ENCODE peak calls at places on chromosomes 13 and 19, in five cellular contexts. C is Calu3, S is breast epithelium, H is endothelial cell, W is chondrocyte. V is an unnamed sample.
A peak's percentile ranks its signal among the peaks of the same experiment; 100 is the strongest.

GRCh38 chr19:11405846-11406643 is 13.1 kb downstream of the RGL3 start:
- DNase-seq in C (no peak), S (no peak), H (peak; percentile 29), W (no peak), V (peak; percentile 27)

GRCh38 chr19:18208098-18208951 is 4.5 kb upstream of the RAB3A start:
- DNase-seq in H (peak; percentile 57), S (no peak), C (peak; percentile 49), W (no peak), V (peak; percentile 26)

GRCh38 chr13:31530883-31531282 is 208.4 kb upstream of the RXFP2 start:
- DNase-seq in W (no peak), H (no peak), C (no peak), S (no peak), V (no peak)

GRCh38 chr19:17205237-17206140 is 9.7 kb upstream of the USE1 start:
- DNase-seq in C (peak; percentile 64), S (peak; percentile 60), H (peak; percentile 66), W (no peak), V (peak; percentile 84)

GRCh38 chr19:35002037-35002535 is 2.0 kb downstream of the GRAMD1A start:
- DNase-seq in H (no peak), C (no peak), W (no peak), S (no peak), V (no peak)

GRCh38 chr13:24148414-24149305 is 11.9 kb upstream of the SPATA13 start:
- DNase-seq in S (peak; percentile 84), H (peak; percentile 37), C (peak; percentile 80), W (no peak), V (no peak)

GRCh38 chr19:33382006-33382405 is 8.5 kb downstream of the CEBPG start:
- DNase-seq in W (no peak), C (no peak), H (no peak), S (no peak), V (no peak)

GRCh38 chr19:15234525-15235130 is 2.4 kb upstream of the EPHX3 start:
- DNase-seq in H (no peak), W (no peak), C (no peak), S (no peak), V (no peak)

GRCh38 chr13:43935878-43936277 is 56.2 kb downstream of the LACC1 start:
- DNase-seq in S (no peak), C (no peak), W (no peak), H (no peak), V (no peak)

GRCh38 chr13:19239114-19239860 is 57.7 kb upstream of the TUBA3C start:
- DNase-seq in W (no peak), C (no peak), H (no peak), S (no peak), V (no peak)

GRCh38 chr19:16896098-16896912 is 7.5 kb downstream of the F2RL3 start:
- DNase-seq in C (no peak), H (peak; percentile 28), S (no peak), W (no peak), V (no peak)

GRCh38 chr13:113445791-113446487 is 7.3 kb downstream of the ADPRHL1 start:
- DNase-seq in C (no peak), S (no peak), H (no peak), W (no peak), V (no peak)

GRCh38 chr13:26340812-26341211 is 86.9 kb downstream of the CDK8 start:
- DNase-seq in C (no peak), S (no peak), W (no peak), H (no peak), V (no peak)

GRCh38 chr19:46021531-46022041 is 1.3 kb downstream of the PGLYRP1 start:
- DNase-seq in S (peak; percentile 48), C (no peak), W (no peak), H (no peak), V (no peak)

GRCh38 chr19:10461047-10461949 is 41.0 kb downstream of the PDE4A start:
- DNase-seq in W (peak; percentile 96), H (peak; percentile 97), S (peak; percentile 91), C (peak; percentile 32), V (peak; percentile 33)

GRCh38 chr13:49935171-49936084 is 712 bp downstream of the SPRYD7 start:
- DNase-seq in S (no peak), C (peak; percentile 8), H (peak; percentile 52), W (no peak), V (no peak)

GRCh38 chr13:79417741-79418140 is 11.7 kb upstream of the RBM26 start:
- DNase-seq in W (no peak), S (no peak), C (no peak), H (no peak), V (no peak)

GRCh38 chr19:3780786-3781304 is 5.3 kb downstream of the MATK start:
- DNase-seq in C (no peak), W (no peak), H (no peak), S (no peak), V (no peak)

GRCh38 chr13:109297628-109298027 is 488.8 kb downstream of the IRS2 start:
- DNase-seq in H (no peak), C (no peak), W (no peak), S (no peak), V (no peak)

GRCh38 chr19:35609881-35610353 is 2.6 kb upstream of the HAUS5 start:
- DNase-seq in H (no peak), S (no peak), C (no peak), W (no peak), V (no peak)

GRCh38 chr13:83752141-83752540 is 130.1 kb downstream of the SLITRK1 start:
- DNase-seq in C (no peak), H (no peak), W (no peak), S (no peak), V (no peak)

GRCh38 chr13:25232937-25233515 is 54.3 kb downstream of the MTMR6 start:
- DNase-seq in W (no peak), H (no peak), C (no peak), S (no peak), V (no peak)

GRCh38 chr19:15935167-15935702 is 906 bp upstream of the CYP4F11 start:
- DNase-seq in H (no peak), C (no peak), W (no peak), S (no peak), V (no peak)

GRCh38 chr13:41271456-41272285 is 8.3 kb upstream of the MTRF1 start:
- DNase-seq in H (no peak), W (no peak), C (no peak), S (no peak), V (no peak)

GRCh38 chr19:40605201-40605971 is 4.2 kb downstream of the LTBP4 start:
- DNase-seq in H (peak; percentile 48), C (peak; percentile 88), S (peak; percentile 82), W (no peak), V (no peak)

GRCh38 chr19:12997225-12997966 is 2.1 kb downstream of the NFIX start:
- DNase-seq in S (no peak), W (no peak), C (no peak), H (no peak), V (no peak)

GRCh38 chr19:12994701-12995595 is at the start of gene NFIX:
- DNase-seq in S (no peak), W (no peak), H (peak; percentile 42), C (peak; percentile 66), V (no peak)

GRCh38 chr19:12997967-12998940 is 3.0 kb downstream of the NFIX start:
- DNase-seq in S (no peak), W (no peak), C (no peak), H (no peak), V (no peak)

GRCh38 chr19:12995596-12996541 is 594 bp downstream of the NFIX start:
- DNase-seq in C (no peak), H (no peak), S (no peak), W (no peak), V (no peak)

DNA sequence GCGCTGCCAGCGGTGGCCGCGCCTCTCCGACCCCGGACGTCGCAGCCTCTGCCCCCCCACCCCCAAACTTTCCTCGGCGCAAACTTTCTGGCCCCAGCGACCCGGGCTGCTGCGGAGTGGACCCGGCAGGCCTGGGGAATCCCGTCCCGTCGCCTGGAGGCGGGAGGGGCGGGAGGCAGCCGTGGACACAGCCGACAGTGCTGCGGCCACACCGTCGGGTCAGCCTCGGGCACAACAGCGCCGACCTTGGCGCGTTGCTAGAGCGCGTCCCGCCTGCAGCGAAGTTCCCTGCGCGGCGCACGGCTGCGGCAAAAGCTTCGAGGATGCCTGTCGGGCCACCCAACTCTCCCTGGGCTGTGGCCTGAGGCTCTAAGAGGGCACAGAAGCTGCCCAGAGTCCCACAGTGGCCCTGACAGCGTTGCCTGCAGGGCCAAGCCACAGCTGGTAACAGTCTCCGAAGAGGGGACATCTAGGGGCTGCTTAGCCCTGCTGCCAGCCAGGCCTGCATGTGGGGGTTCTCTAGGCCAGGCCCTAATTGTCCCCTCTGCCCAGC is 1.3 kb downstream of the NFIX start:
- DNase-seq in C (no peak), H (no peak), S (no peak), W (no peak), V (no peak)
- TF ChIP-seq CTCF in C (no peak), H (no peak), S (no peak), W (peak; percentile 29), V (no peak)

GRCh38 chr19:789473-790052 is 7.7 kb upstream of the PTBP1 start:
- DNase-seq in W (no peak), S (no peak), H (peak; percentile 79), C (no peak), V (no peak)
- TF ChIP-seq CTCF in W (no peak), S (no peak), H (no peak), C (no peak), V (no peak)

GRCh38 chr13:46341112-46341711 is 45.8 kb downstream of the RUBCNL start:
- DNase-seq in S (no peak), W (no peak), H (no peak), C (no peak), V (no peak)

GRCh38 chr13:46345400-46345799 is 41.7 kb downstream of the RUBCNL start:
- DNase-seq in W (no peak), S (peak; percentile 26), H (no peak), C (no peak), V (no peak)

GRCh38 chr13:46343279-46343949 is 43.6 kb downstream of the RUBCNL start:
- DNase-seq in S (no peak), W (no peak), H (no peak), C (no peak), V (no peak)

GRCh38 chr13:46340631-46341111 is 46.4 kb downstream of the RUBCNL start:
- DNase-seq in S (no peak), H (no peak), C (no peak), W (no peak), V (no peak)

DNA sequence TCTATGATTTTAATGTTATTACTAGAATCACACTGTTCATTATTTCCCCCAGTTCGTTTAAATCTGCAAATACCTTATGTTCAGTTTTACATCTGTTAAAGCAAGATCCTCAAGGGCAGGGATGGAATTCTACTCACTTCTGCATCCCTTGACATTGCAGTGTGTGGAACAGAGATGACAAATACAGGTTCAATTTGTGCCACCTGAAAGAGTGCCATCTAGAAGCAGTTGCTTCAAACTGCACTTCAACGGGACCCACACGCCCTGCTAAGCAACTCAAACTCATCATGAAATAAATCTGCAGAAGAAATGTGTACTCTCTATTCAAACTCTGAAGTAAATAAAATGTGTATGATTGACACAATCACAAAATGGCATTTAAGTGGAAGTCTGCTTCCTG is 44.5 kb downstream of the RUBCNL start:
- DNase-seq in W (no peak), C (no peak), S (no peak), H (no peak), V (no peak)
- TF ChIP-seq CTCF in W (peak; percentile 15), C (no peak), S (no peak), H (no peak), V (no peak)

DNA sequence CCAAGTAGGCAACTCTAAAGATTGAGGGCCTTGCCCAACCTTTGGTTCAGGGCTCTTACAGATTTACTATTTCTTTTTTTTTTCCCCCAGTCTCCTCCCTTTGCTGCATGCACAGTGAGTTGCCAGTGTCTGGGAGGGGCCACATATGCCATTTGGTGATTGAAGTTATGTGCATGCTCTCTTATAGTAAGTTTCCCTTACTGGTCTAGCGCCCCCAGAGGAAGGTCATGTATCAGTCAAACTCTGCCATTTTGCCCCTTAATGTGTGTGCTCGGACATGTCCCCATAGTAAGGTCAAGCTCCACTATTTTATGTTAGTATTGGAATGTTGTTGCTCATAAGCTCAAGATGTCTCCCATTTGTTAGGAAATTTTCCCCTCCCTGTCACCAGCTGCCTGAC is 1138.0 kb upstream of the SLC10A2 start:
- DNase-seq in C (no peak), W (no peak), H (no peak), S (no peak), V (no peak)
- TF ChIP-seq CTCF in C (no peak), W (no peak), H (no peak), S (no peak), V (no peak)

V was measured in D721Med.